ENCODE peak calls at places on chromosomes 5 and 9, in four cellular contexts. One of them, this sample, is unnamed.

GRCh38 chr9:75941577-75942311 is 51.3 kb downstream of the PCSK5 start:
- DNase-seq in SHP77: no peak
- DNase-seq in uterus: no peak
- DNase-seq in hippocampal formation: no peak
- DNase-seq in this sample: no peak

GRCh38 chr9:127059648-127060365 is 62.6 kb downstream of the ANGPTL2 start:
- DNase-seq in hippocampal formation: peak
- DNase-seq in SHP77: no peak
- DNase-seq in uterus: no peak
- DNase-seq in this sample: no peak

GRCh38 chr5:149322518-149322917 is 22.8 kb upstream of the GRPEL2 start:
- DNase-seq in uterus: no peak
- DNase-seq in hippocampal formation: no peak
- DNase-seq in SHP77: no peak
- DNase-seq in this sample: no peak

GRCh38 chr5:173642895-173643481 is 26.5 kb upstream of the BOD1 start:
- DNase-seq in hippocampal formation: no peak
- DNase-seq in uterus: no peak
- DNase-seq in SHP77: no peak
- DNase-seq in this sample: no peak

GRCh38 chr5:10538789-10539684 is 24.8 kb upstream of the ANKRD33B start:
- DNase-seq in hippocampal formation: no peak
- DNase-seq in SHP77: no peak
- DNase-seq in uterus: peak
- DNase-seq in this sample: no peak

GRCh38 chr9:133354766-133355165 is 1.5 kb downstream of the SURF1 start:
- DNase-seq in SHP77: no peak
- DNase-seq in uterus: no peak
- DNase-seq in hippocampal formation: no peak
- DNase-seq in this sample: no peak

GRCh38 chr9:81416476-81417298 is 272.7 kb downstream of the TLE1 start:
- DNase-seq in uterus: no peak
- DNase-seq in SHP77: no peak
- DNase-seq in hippocampal formation: no peak
- DNase-seq in this sample: no peak

GRCh38 chr9:77807295-77807694 is 159.2 kb upstream of the GNA14 start:
- DNase-seq in hippocampal formation: no peak
- DNase-seq in SHP77: no peak
- DNase-seq in uterus: no peak
- DNase-seq in this sample: no peak

GRCh38 chr9:133991964-133992779 is at the start of gene VAV2:
- DNase-seq in hippocampal formation: no peak
- DNase-seq in uterus: peak
- DNase-seq in SHP77: no peak
- DNase-seq in this sample: peak

GRCh38 chr5:133564921-133565565 is 47.3 kb downstream of the FSTL4 start:
- DNase-seq in uterus: no peak
- DNase-seq in hippocampal formation: no peak
- DNase-seq in SHP77: no peak
- DNase-seq in this sample: no peak

GRCh38 chr5:122816726-122817125 is 28.7 kb upstream of the SNX24 start:
- DNase-seq in SHP77: no peak
- DNase-seq in hippocampal formation: no peak
- DNase-seq in uterus: no peak
- DNase-seq in this sample: no peak

GRCh38 chr5:159178978-159179377 is 30.4 kb downstream of the RNF145 start:
- DNase-seq in uterus: no peak
- DNase-seq in hippocampal formation: no peak
- DNase-seq in SHP77: no peak
- DNase-seq in this sample: no peak

GRCh38 chr5:149297340-149298023 is 25.8 kb downstream of the AFAP1L1 start:
- DNase-seq in uterus: no peak
- DNase-seq in SHP77: no peak
- DNase-seq in hippocampal formation: no peak
- DNase-seq in this sample: no peak

GRCh38 chr9:37471942-37472679 is 6.9 kb upstream of the ZBTB5 start:
- DNase-seq in SHP77: no peak
- DNase-seq in hippocampal formation: peak
- DNase-seq in uterus: no peak
- DNase-seq in this sample: no peak

GRCh38 chr9:122129969-122130368 is 29.6 kb downstream of the NDUFA8 start:
- DNase-seq in uterus: no peak
- DNase-seq in hippocampal formation: no peak
- DNase-seq in SHP77: no peak
- DNase-seq in this sample: no peak

GRCh38 chr9:125797857-125798399 is 50.8 kb downstream of the PBX3 start:
- DNase-seq in hippocampal formation: no peak
- DNase-seq in SHP77: no peak
- DNase-seq in uterus: no peak
- DNase-seq in this sample: no peak

GRCh38 chr5:174091006-174091578 is 45.6 kb downstream of the NSG2 start:
- DNase-seq in uterus: no peak
- DNase-seq in hippocampal formation: peak
- DNase-seq in SHP77: no peak
- DNase-seq in this sample: no peak

GRCh38 chr9:107131108-107131799 is 151.8 kb upstream of the RAD23B start:
- DNase-seq in SHP77: no peak
- DNase-seq in hippocampal formation: no peak
- DNase-seq in uterus: no peak
- DNase-seq in this sample: peak

GRCh38 chr5:147388171-147388977 is 121.5 kb downstream of the DPYSL3 start:
- DNase-seq in uterus: no peak
- DNase-seq in SHP77: no peak
- DNase-seq in hippocampal formation: no peak
- DNase-seq in this sample: no peak

GRCh38 chr5:32421075-32421474 is 23.5 kb downstream of the ZFR start:
- DNase-seq in SHP77: no peak
- DNase-seq in uterus: no peak
- DNase-seq in hippocampal formation: no peak
- DNase-seq in this sample: no peak

GRCh38 chr9:69065660-69066059 is 30.1 kb downstream of the FXN start:
- DNase-seq in uterus: no peak
- DNase-seq in hippocampal formation: no peak
- DNase-seq in SHP77: no peak
- DNase-seq in this sample: no peak

GRCh38 chr9:92807757-92808725 is 43.4 kb upstream of the BICD2 start:
- DNase-seq in hippocampal formation: no peak
- DNase-seq in SHP77: no peak
- DNase-seq in uterus: no peak
- DNase-seq in this sample: no peak

GRCh38 chr5:95141141-95141540 is 143.8 kb downstream of the MCTP1 start:
- DNase-seq in SHP77: no peak
- DNase-seq in uterus: no peak
- DNase-seq in hippocampal formation: no peak
- DNase-seq in this sample: no peak

GRCh38 chr9:76049341-76049740 is 158.9 kb downstream of the PCSK5 start:
- DNase-seq in SHP77: no peak
- DNase-seq in uterus: no peak
- DNase-seq in hippocampal formation: no peak
- DNase-seq in this sample: no peak

GRCh38 chr9:36250079-36250478 is 8.2 kb downstream of the GNE start:
- DNase-seq in SHP77: no peak
- DNase-seq in hippocampal formation: no peak
- DNase-seq in uterus: no peak
- DNase-seq in this sample: no peak

GRCh38 chr9:98886691-98887229 is 56.9 kb upstream of the COL15A1 start:
- DNase-seq in uterus: no peak
- DNase-seq in SHP77: no peak
- DNase-seq in hippocampal formation: no peak
- DNase-seq in this sample: no peak

GRCh38 chr9:16619341-16619740 is 251.1 kb downstream of the BNC2 start:
- DNase-seq in hippocampal formation: no peak
- DNase-seq in uterus: no peak
- DNase-seq in SHP77: no peak
- DNase-seq in this sample: no peak